ENCODE peak calls at places on chromosomes 3 and 15, in five cellular contexts. J, O, P, B and U are unnamed samples.

GRCh38 chr3:40713306-40713705 is 188.5 kb downstream of the ZNF621 start:
- DNase-seq in J (no peak), O (no peak), P (no peak), B (no peak), U (no peak)

GRCh38 chr3:187841552-187841951 is 96.3 kb upstream of the BCL6 start:
- DNase-seq in J (no peak), O (no peak), P (no peak), B (no peak), U (no peak)

GRCh38 chr3:52917044-52917443 is 19.7 kb upstream of the STIMATE start:
- DNase-seq in J (no peak), O (no peak), P (no peak), B (no peak), U (no peak)

GRCh38 chr3:85167576-85167975 is 208.8 kb downstream of the CADM2 start:
- DNase-seq in J (no peak), O (no peak), P (no peak), B (no peak), U (no peak)

GRCh38 chr3:10528046-10528445 is 22.7 kb upstream of the ATP2B2 start:
- DNase-seq in J (no peak), O (no peak), P (no peak), B (no peak), U (no peak)

GRCh38 chr3:13013994-13014754 is 59.1 kb downstream of the IQSEC1 start:
- DNase-seq in J (no peak), O (no peak), P (no peak), B (peak), U (no peak)

GRCh38 chr3:41710646-41711388 is 251.1 kb downstream of the ULK4 start:
- DNase-seq in J (no peak), O (no peak), P (no peak), B (no peak), U (no peak)

GRCh38 chr3:67090472-67090871 is 92.4 kb downstream of the KBTBD8 start:
- DNase-seq in J (no peak), O (no peak), P (no peak), B (no peak), U (no peak)

GRCh38 chr3:173584834-173585831 is 187.6 kb downstream of the NLGN1 start:
- DNase-seq in J (no peak), O (no peak), P (no peak), B (peak), U (no peak)

GRCh38 chr15:63638828-63639227 is 41.6 kb downstream of the FBXL22 start:
- DNase-seq in J (no peak), O (no peak), P (no peak), B (no peak), U (no peak)

GRCh38 chr3:61682671-61683408 is 121.5 kb downstream of the PTPRG start:
- DNase-seq in J (no peak), O (no peak), P (no peak), B (no peak), U (peak)

GRCh38 chr3:123026551-123027291 is 842 bp downstream of the SEMA5B start:
- DNase-seq in J (no peak), O (no peak), P (no peak), B (peak), U (no peak)

GRCh38 chr3:45055032-45055410 is 28.9 kb downstream of the CLEC3B start:
- DNase-seq in J (no peak), O (no peak), P (no peak), B (no peak), U (no peak)

GRCh38 chr3:44954962-44955361 is 21.0 kb downstream of the ZDHHC3 start:
- DNase-seq in J (no peak), O (peak), P (peak), B (no peak), U (no peak)

GRCh38 chr3:40911264-40911663 is 288.0 kb upstream of the CTNNB1 start:
- DNase-seq in J (no peak), O (no peak), P (no peak), B (no peak), U (no peak)

GRCh38 chr3:119538772-119539171 is 20.6 kb downstream of the CD80 start:
- DNase-seq in J (no peak), O (no peak), P (no peak), B (no peak), U (no peak)

GRCh38 chr3:159077860-159078259 is 276.0 kb downstream of the MFSD1 start:
- DNase-seq in J (no peak), O (no peak), P (no peak), B (no peak), U (no peak)

GRCh38 chr3:128549283-128550112 is 56.5 kb upstream of the GATA2 start:
- DNase-seq in J (no peak), O (peak), P (peak), B (peak), U (no peak)

GRCh38 chr3:159761377-159761776 is 227.3 kb upstream of the IL12A start:
- DNase-seq in J (no peak), O (no peak), P (no peak), B (peak), U (no peak)

GRCh38 chr3:8497582-8497981 is 4.0 kb upstream of the LMCD1 start:
- DNase-seq in J (no peak), O (no peak), P (peak), B (no peak), U (no peak)

GRCh38 chr3:26106119-26106690 is 316.3 kb downstream of the OXSM start:
- DNase-seq in J (peak), O (no peak), P (no peak), B (no peak), U (no peak)

GRCh38 chr3:4928277-4928789 is 50.9 kb upstream of the BHLHE40 start:
- DNase-seq in J (no peak), O (no peak), P (no peak), B (no peak), U (no peak)

GRCh38 chr3:178476886-178477285 is 59.4 kb upstream of the KCNMB2 start:
- DNase-seq in J (no peak), O (no peak), P (no peak), B (no peak), U (no peak)

GRCh38 chr15:68797589-68798377 is 22.9 kb downstream of the ANP32A start:
- DNase-seq in J (no peak), O (peak), P (no peak), B (peak), U (no peak)

GRCh38 chr3:13698498-13698897 is 149.6 kb downstream of the FBLN2 start:
- DNase-seq in J (no peak), O (no peak), P (no peak), B (no peak), U (no peak)

GRCh38 chr15:60006203-60006782 is 2.2 kb downstream of the FOXB1 start:
- DNase-seq in J (no peak), O (peak), P (no peak), B (peak), U (no peak)

GRCh38 chr3:130783629-130784028 is 37.0 kb upstream of the PIK3R4 start:
- DNase-seq in J (no peak), O (no peak), P (no peak), B (no peak), U (no peak)

GRCh38 chr15:101121511-101122090 is 130.2 kb downstream of the CHSY1 start:
- DNase-seq in J (no peak), O (peak), P (no peak), B (peak), U (no peak)

GRCh38 chr15:39118510-39118909 is 462.4 kb upstream of the THBS1 start:
- DNase-seq in J (no peak), O (no peak), P (no peak), B (no peak), U (no peak)

GRCh38 chr3:19284974-19285373 is 136.7 kb downstream of the KCNH8 start:
- DNase-seq in J (no peak), O (no peak), P (no peak), B (no peak), U (no peak)

GRCh38 chr3:1971780-1972179 is 126.9 kb upstream of the CNTN4 start:
- DNase-seq in J (no peak), O (no peak), P (no peak), B (no peak), U (no peak)

GRCh38 chr3:58627580-58627894 is 39.0 kb downstream of the FAM3D start:
- DNase-seq in J (no peak), O (no peak), P (no peak), B (peak), U (no peak)

GRCh38 chr15:70866982-70867644 is 13.2 kb upstream of the LARP6 start:
- DNase-seq in J (no peak), O (no peak), P (no peak), B (no peak), U (no peak)

GRCh38 chr3:32815812-32816438 is 1.9 kb upstream of the TRIM71 start:
- DNase-seq in J (no peak), O (no peak), P (no peak), B (no peak), U (no peak)

GRCh38 chr3:16203671-16204629 is 29.5 kb downstream of the GALNT15 start:
- DNase-seq in J (no peak), O (no peak), P (no peak), B (no peak), U (no peak)

GRCh38 chr15:99633655-99634054 is 67.9 kb downstream of the MEF2A start:
- DNase-seq in J (no peak), O (no peak), P (no peak), B (no peak), U (no peak)

DNA sequence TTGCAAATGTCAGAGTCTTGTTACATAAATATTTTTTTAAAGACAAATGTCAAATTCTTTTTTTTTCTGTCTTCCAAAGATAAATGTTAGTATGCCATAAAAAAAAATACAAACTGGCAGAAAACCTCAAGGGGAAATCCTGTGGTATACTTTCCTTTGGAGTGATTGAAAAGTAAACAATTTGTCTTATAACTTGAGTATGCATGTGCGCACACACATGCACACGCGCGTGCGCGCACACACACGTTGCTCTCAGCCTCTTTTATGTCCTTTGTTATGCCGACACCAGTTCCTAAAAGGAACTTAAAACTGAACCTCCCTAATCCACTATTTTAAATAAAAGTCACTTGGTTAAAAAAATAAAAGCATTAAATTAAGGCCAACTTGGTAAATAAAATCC is 58.0 kb downstream of the TGFBR2 start:
- DNase-seq in J (no peak), O (no peak), P (no peak), B (no peak), U (no peak)
- H3K9ac ChIP-seq in J (no peak), O (no peak), P (no peak), B (no peak), U (no peak)

GRCh38 chr3:29440321-29441019 is 159.6 kb downstream of the RBMS3 start:
- DNase-seq in J (no peak), O (no peak), P (no peak), B (no peak), U (no peak)
- TF ChIP-seq REST in J (no peak), O (no peak), P (no peak), B (no peak), U (no peak)

DNA sequence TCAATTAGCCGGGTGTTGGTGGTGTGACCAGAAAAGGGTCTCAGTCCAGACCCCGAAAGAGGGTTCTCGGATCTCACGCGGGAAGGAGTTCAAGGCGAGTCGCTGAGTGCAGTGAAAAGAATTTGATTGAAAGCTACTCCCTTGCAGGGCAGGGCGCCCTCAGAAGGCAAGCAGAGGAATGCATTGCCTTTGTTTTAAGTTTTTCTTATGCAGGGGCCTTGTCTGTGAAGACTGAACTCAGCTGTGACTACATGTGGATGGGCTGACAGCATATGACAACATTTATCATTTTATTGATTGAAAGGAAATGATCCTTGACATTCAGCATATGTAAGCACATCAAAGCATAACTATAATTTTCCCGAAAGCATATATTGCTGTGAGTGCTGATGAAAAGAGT is 11.8 kb downstream of the CPN2 start:
- DNase-seq in J (no peak), O (peak), P (no peak), B (no peak), U (no peak)
- H3K9ac ChIP-seq in J (no peak), O (no peak), P (no peak), B (no peak), U (no peak)

GRCh38 chr3:106004841-106005240 is 136.0 kb upstream of the CBLB start:
- DNase-seq in J (no peak), O (no peak), P (no peak), B (no peak), U (no peak)
- TF ChIP-seq REST in J (no peak), O (no peak), P (no peak), B (no peak), U (no peak)

DNA sequence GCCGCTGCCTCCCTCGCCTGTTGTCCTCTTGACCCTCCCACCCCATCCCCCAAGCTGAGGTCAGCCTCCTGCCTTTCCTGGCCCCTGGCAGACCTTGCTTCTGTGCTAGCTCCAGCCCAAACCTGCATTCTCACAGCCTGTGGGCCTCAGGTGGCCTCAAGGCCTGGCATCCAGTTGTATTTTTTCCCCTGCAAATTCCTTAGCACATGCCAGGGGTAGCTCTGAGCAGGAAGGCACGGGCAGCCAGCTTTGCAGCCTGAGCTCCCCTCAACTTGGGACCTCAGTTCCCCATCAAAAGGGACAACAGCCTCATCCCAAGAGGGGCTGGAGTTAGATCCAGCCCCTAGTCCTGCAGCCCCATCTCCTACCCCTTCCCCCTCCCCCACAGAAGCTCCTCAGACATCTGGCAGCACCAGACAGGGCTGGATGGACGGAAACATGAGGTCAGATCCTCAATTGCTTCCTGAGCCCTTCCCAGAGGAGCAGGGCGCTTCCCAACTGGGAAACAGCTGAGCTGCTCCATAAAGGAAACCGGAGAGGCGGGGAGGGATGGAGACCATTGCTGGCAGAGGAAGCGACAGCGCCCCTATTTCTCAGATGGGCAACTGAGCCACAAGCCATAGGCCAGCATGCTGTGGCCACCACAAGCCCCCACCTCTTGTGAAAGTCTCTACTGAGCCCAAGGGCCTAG is 18.1 kb upstream of the CYP11A1 start:
- DNase-seq in J (no peak), O (no peak), P (no peak), B (no peak), U (no peak)
- H3K9ac ChIP-seq in J (peak), O (peak), P (no peak), B (no peak), U (peak)

GRCh38 chr15:34018021-34018645 is 20.9 kb downstream of the AVEN start:
- DNase-seq in J (no peak), O (no peak), P (no peak), B (no peak), U (no peak)
- TF ChIP-seq REST in J (no peak), O (no peak), P (no peak), B (no peak), U (no peak)

GRCh38 chr3:156691920-156692319 is 17.5 kb downstream of the TIPARP start:
- DNase-seq in J (no peak), O (no peak), P (no peak), B (no peak), U (no peak)
- H3K9ac ChIP-seq in J (no peak), O (no peak), P (no peak), B (peak), U (no peak)

GRCh38 chr3:51371943-51372557 is 13.0 kb upstream of the MANF start:
- DNase-seq in J (no peak), O (peak), P (peak), B (peak), U (peak)
- TF ChIP-seq REST in J (no peak), O (no peak), P (no peak), B (no peak), U (no peak)

DNA sequence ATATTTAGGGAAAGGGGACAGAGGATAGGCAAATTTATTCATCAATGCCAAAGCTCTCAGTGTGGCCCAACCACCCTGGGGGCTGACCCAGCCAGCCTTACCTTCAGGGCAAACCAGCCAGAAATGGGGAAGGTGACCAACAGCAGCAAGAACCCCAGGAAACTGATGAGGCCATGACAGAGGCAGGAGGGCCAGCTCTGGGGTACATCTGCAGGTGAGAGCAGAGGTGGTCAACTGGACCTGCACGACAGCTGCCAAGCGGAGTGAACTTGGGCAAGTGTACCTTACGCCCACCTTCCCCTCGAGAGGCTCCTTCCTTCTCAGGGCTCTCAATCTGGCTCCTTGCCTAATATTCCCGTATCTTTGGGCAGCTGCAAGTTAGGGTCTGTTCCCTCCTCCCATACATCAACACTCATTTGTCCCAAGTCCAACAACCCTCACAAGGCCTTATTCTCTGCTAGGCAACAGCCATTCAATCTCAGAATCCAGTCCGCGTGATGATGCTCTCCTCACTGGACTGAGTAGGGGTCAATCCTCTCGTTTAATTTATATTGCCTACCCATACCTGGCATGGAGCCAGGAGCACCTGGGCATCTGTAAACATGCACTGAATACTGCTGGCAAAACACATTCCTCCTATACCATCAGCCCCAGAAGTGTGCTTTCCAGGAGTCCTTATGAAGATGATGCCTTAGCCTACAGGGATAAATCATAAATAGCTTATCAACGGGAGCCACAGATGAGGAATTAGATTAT is 1.7 kb downstream of the STOML1 start:
- DNase-seq in J (no peak), O (no peak), P (no peak), B (no peak), U (no peak)
- H3K9ac ChIP-seq in J (no peak), O (no peak), P (peak), B (no peak), U (no peak)

DNA sequence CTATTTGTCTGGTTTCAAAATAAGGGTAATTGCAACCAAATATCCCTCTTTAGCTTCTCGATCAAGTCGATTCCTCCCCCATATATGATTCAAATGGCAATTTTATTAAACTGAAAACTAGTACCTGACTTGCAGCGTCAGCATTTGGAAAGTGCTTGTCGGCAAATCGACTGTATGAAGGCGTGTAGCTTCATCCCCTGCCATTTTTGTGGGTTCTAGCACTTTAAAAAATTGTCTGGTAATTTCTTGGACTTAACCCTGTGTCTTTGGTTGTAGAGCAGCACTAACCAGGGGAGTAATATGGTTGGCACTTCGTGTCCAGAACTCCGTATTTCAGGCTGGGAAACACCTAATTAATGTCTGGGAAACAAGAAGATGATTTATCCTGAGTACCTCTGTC is 573 bp downstream of the MME start:
- DNase-seq in J (no peak), O (no peak), P (no peak), B (no peak), U (no peak)
- TF ChIP-seq REST in J (no peak), O (no peak), P (no peak), B (no peak), U (no peak)